ENCODE peak calls at places on chromosome 6, in six cellular contexts. K, M, Y, S, E and F are unnamed samples.

GRCh38 chr6:36692220-36692619 is 5.4 kb upstream of the RAB44 start:
- DNase-seq in S (peak; percentile 27), E (no peak), M (no peak), K (no peak), Y (no peak), F (no peak)

GRCh38 chr6:134035823-134036296 is 16.6 kb downstream of the SLC2A12 start:
- DNase-seq in M (no peak), S (no peak), E (peak; percentile 92), Y (no peak), K (peak; percentile 98), F (no peak)

GRCh38 chr6:17093692-17094091 is 8.2 kb upstream of the STMND1 start:
- DNase-seq in K (no peak), E (no peak), S (no peak), Y (no peak), M (peak; percentile 27), F (no peak)

GRCh38 chr6:151441390-151442166 is 10.3 kb downstream of the RMND1 start:
- DNase-seq in E (no peak), Y (no peak), K (no peak), S (no peak), M (no peak), F (no peak)

GRCh38 chr6:167764713-167765479 is 61.8 kb upstream of the AFDN start:
- DNase-seq in K (no peak), Y (no peak), E (no peak), S (no peak), M (no peak), F (no peak)

GRCh38 chr6:16690244-16691142 is 70.8 kb downstream of the ATXN1 start:
- DNase-seq in Y (no peak), E (peak; percentile 74), K (peak; percentile 69), S (no peak), M (no peak), F (peak; percentile 61)

GRCh38 chr6:15929685-15930084 is 199.2 kb upstream of the MYLIP start:
- DNase-seq in M (no peak), K (peak; percentile 54), E (no peak), Y (no peak), S (no peak), F (no peak)

GRCh38 chr6:8642131-8642530 is 206.8 kb upstream of the SLC35B3 start:
- DNase-seq in M (no peak), S (no peak), Y (no peak), K (no peak), E (no peak), F (no peak)

GRCh38 chr6:101439790-101440189 is 46.3 kb downstream of the GRIK2 start:
- DNase-seq in M (no peak), E (peak; percentile 41), S (no peak), K (no peak), Y (no peak), F (no peak)

GRCh38 chr6:37426945-37427510 is 6.0 kb upstream of the CMTR1 start:
- DNase-seq in K (no peak), E (no peak), Y (no peak), S (no peak), M (no peak), F (no peak)

GRCh38 chr6:10202111-10202510 is 212.8 kb downstream of the TFAP2A start:
- DNase-seq in Y (no peak), S (no peak), M (no peak), K (peak; percentile 73), E (no peak), F (no peak)

GRCh38 chr6:25492951-25493350 is 159.1 kb upstream of the SCGN start:
- DNase-seq in E (no peak), K (no peak), Y (no peak), M (no peak), S (no peak), F (no peak)

GRCh38 chr6:85494551-85495337 is 44.9 kb downstream of the NT5E start:
- DNase-seq in E (peak; percentile 72), Y (no peak), S (no peak), K (peak; percentile 52), M (no peak), F (no peak)

GRCh38 chr6:143107440-143107839 is 46.8 kb downstream of the AIG1 start:
- DNase-seq in Y (no peak), M (no peak), E (no peak), K (no peak), S (no peak), F (no peak)

GRCh38 chr6:136319732-136320131 is 30.1 kb upstream of the BCLAF1 start:
- DNase-seq in M (no peak), E (no peak), K (no peak), Y (no peak), S (no peak), F (no peak)

GRCh38 chr6:3669916-3670315 is 81.6 kb downstream of the PXDC1 start:
- DNase-seq in K (no peak), M (no peak), Y (no peak), E (no peak), S (no peak), F (no peak)

GRCh38 chr6:137013031-137013430 is 31.7 kb downstream of the IL20RA start:
- DNase-seq in K (peak; percentile 26), E (peak; percentile 92), S (no peak), M (no peak), Y (no peak), F (no peak)

GRCh38 chr6:45697605-45698004 is 318.1 kb downstream of the CLIC5 start:
- DNase-seq in E (peak; percentile 100), Y (peak; percentile 91), K (peak; percentile 94), M (no peak), S (no peak), F (peak; percentile 33)

GRCh38 chr6:83436674-83437073 is 5.8 kb upstream of the ME1 start:
- DNase-seq in S (no peak), E (no peak), M (no peak), K (peak; percentile 28), Y (no peak), F (no peak)
- TF ChIP-seq CTCF in S (no peak), E (no peak), M (no peak), K (no peak), Y (no peak), F (no peak)

GRCh38 chr6:166514196-166514595 is 72.3 kb downstream of the RAMACL start:
- DNase-seq in Y (no peak), M (no peak), S (no peak), E (no peak), K (no peak), F (no peak)
- TF ChIP-seq CTCF in Y (no peak), M (peak; percentile 11), S (no peak), E (peak; percentile 17), K (no peak), F (peak; percentile 22)

GRCh38 chr6:77633471-77633870 is 19.4 kb upstream of the MEI4 start:
- DNase-seq in K (no peak), M (no peak), S (no peak), Y (no peak), E (peak; percentile 60), F (no peak)
- TF ChIP-seq CTCF in K (no peak), M (no peak), S (no peak), Y (no peak), E (no peak), F (no peak)

DNA sequence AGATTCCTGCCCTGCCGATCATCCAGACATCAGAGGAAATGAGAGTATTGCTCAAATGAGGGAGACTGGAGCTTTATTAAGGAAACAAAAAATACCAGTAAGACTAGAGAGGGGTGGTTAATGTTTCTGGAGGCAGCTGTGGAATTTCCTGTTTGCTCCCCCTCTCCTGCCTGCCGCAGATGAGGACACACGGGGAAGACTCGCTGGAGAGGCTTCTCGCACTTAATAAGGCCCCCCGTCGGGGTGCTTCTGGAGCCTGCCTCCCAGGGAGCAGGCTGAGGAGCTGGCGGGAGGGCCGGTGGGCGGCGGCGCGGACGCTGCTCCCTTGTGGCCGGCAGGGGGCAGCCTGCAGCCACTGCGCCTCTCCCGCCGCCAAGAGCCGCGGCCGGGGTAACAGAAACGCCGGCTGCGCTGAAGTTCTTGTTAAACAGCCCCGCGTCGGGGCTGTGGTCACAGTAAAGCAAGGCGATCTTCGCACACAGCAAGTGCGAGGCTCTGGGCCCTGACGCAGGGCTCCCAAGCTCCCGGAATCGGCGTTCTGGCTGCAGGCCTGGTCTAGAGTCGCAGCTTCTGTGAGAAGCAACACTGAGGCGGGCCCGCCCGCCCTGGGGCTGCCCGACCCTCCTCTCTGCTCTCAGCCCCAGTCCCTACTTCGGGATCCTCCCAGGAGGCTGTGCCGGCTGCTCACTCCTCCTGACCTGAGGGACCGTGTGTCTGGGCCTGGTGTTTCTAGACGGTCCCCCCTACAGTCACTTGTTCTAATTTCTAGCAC is 17.4 kb downstream of the LEMD2 start:
- DNase-seq in E (peak; percentile 93), S (no peak), K (peak; percentile 51), M (peak; percentile 92), Y (peak; percentile 93), F (peak; percentile 57)
- TF ChIP-seq CTCF in E (peak; percentile 52), S (peak; percentile 96), K (peak; percentile 58), M (peak; percentile 90), Y (peak; percentile 82), F (peak; percentile 65)

GRCh38 chr6:41654433-41655020 is 16.3 kb downstream of the MDFI start:
- DNase-seq in E (no peak), Y (no peak), K (no peak), S (no peak), M (no peak), F (no peak)

GRCh38 chr6:41653642-41654432 is 15.6 kb downstream of the MDFI start:
- DNase-seq in E (no peak), M (no peak), Y (no peak), K (no peak), S (no peak), F (no peak)

GRCh38 chr6:41651246-41651961 is 13.1 kb downstream of the MDFI start:
- DNase-seq in K (no peak), S (no peak), Y (no peak), E (no peak), M (no peak), F (no peak)

GRCh38 chr6:41651962-41652657 is 13.8 kb downstream of the MDFI start:
- DNase-seq in K (no peak), E (no peak), Y (no peak), S (no peak), M (no peak), F (no peak)

DNA sequence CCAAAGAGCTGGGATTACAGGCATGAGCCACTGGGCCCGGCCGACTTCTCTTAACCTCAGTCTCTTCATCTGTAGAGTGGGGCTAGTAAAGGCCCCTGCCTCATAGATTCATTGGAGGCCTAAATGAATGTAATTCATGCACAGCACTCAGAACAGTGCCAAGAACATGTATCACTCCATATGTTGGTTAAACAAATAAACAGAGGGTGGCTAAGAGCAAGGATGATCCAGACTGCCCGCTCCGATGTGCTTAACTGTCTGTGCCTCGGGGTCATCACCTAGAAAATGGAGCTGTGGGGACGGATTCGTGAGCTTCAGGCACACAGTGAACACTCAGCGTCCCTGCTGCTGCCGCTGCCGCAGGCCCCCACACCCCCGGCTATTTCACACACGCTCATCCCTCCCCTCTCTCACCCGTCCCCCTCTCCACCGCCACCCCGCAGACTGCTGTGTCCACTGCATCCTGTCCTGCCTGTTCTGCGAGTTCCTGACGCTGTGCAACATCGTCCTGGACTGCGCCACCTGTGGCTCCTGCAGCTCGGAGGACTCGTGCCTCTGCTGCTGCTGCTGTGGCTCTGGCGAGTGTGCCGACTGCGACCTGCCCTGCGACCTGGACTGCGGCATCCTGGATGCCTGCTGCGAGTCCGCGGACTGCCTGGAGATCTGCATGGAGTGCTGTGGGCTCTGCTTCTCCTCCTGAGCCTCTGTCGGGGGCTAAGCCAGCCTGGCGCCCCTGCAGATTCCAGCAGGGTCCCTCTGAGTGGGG is 14.8 kb downstream of the MDFI start:
- DNase-seq in Y (no peak), S (no peak), E (no peak), K (no peak), M (no peak), F (no peak)
- TF ChIP-seq CTCF in Y (no peak), S (no peak), E (no peak), K (no peak), M (no peak), F (no peak)

GRCh38 chr6:76609160-76609559 is 536.7 kb upstream of the IMPG1 start:
- DNase-seq in E (no peak), S (no peak), K (no peak), Y (no peak), M (no peak), F (no peak)
- TF ChIP-seq CTCF in E (no peak), S (no peak), K (no peak), Y (no peak), M (no peak), F (no peak)

GRCh38 chr6:118263929-118264486 is 284.1 kb upstream of the PLN start:
- DNase-seq in K (no peak), E (peak; percentile 29), S (no peak), M (peak; percentile 58), Y (no peak), F (no peak)
- TF ChIP-seq CTCF in K (peak; percentile 27), E (peak; percentile 45), S (no peak), M (peak; percentile 43), Y (peak; percentile 22), F (peak; percentile 29)